ENCODE peak calls at places on chromosome 21, in four cellular contexts. O, B, K and A are unnamed samples.

GRCh38 chr21:44969965-44970755 is 30.3 kb downstream of the SLX9 start:
- DNase-seq in O (no peak), K (peak), B (no peak), A (no peak)

GRCh38 chr21:14916676-14917141 is 148.1 kb downstream of the NRIP1 start:
- DNase-seq in O (no peak), B (no peak), K (peak), A (no peak)

GRCh38 chr21:36647279-36648093 is 51.4 kb upstream of the SIM2 start:
- DNase-seq in K (peak), O (no peak), B (no peak), A (no peak)

GRCh38 chr21:35882791-35883240 is 177.5 kb downstream of the SETD4 start:
- DNase-seq in K (peak), O (no peak), B (no peak), A (no peak)

GRCh38 chr21:27586986-27587385 is 620.1 kb upstream of the ADAMTS5 start:
- DNase-seq in K (no peak), B (no peak), O (no peak), A (no peak)

GRCh38 chr21:19343711-19344110 is 940.1 kb upstream of the TMPRSS15 start:
- DNase-seq in B (no peak), O (no peak), K (no peak), A (no peak)

GRCh38 chr21:15005391-15005790 is 59.4 kb downstream of the NRIP1 start:
- DNase-seq in K (no peak), O (no peak), B (no peak), A (no peak)

GRCh38 chr21:16792155-16792554 is 720.7 kb upstream of the CXADR start:
- DNase-seq in B (no peak), O (no peak), K (peak), A (no peak)

GRCh38 chr21:41396452-41397107 is 29.5 kb upstream of the MX1 start:
- DNase-seq in B (peak), O (no peak), K (peak), A (no peak)

GRCh38 chr21:44522753-44523204 is 17.2 kb downstream of the KRTAP10-1 start:
- DNase-seq in B (no peak), K (no peak), O (no peak), A (no peak)

GRCh38 chr21:40186036-40186435 is 318.8 kb downstream of the PCP4 start:
- DNase-seq in B (no peak), K (no peak), O (no peak), A (no peak)

GRCh38 chr21:41923641-41924342 is 30.0 kb downstream of the C2CD2 start:
- DNase-seq in O (no peak), B (peak), K (peak), A (no peak)

GRCh38 chr21:25535811-25536210 is 71.5 kb downstream of the MRPL39 start:
- DNase-seq in B (no peak), O (no peak), K (peak), A (no peak)

GRCh38 chr21:41530366-41530765 is 22.4 kb upstream of the TMPRSS2 start:
- DNase-seq in K (no peak), B (no peak), O (no peak), A (no peak)

GRCh38 chr21:46149205-46149901 is 6.0 kb downstream of the FTCD start:
- DNase-seq in B (no peak), O (peak), K (no peak), A (no peak)

GRCh38 chr21:42468511-42469131 is 27.4 kb downstream of the RSPH1 start:
- DNase-seq in O (no peak), B (no peak), K (no peak), A (no peak)

GRCh38 chr21:44926364-44927101 is 5.8 kb upstream of the ITGB2 start:
- DNase-seq in B (peak), O (no peak), K (peak), A (no peak)

GRCh38 chr21:44400791-44401385 is 47.5 kb downstream of the TRPM2 start:
- DNase-seq in K (no peak), O (no peak), B (no peak), A (peak)

GRCh38 chr21:24076179-24076578 is 1531.1 kb downstream of the MRPL39 start:
- DNase-seq in O (no peak), K (no peak), B (no peak), A (no peak)
- TF ChIP-seq CTCF in O (no peak), K (no peak), B (no peak), A (no peak)

DNA sequence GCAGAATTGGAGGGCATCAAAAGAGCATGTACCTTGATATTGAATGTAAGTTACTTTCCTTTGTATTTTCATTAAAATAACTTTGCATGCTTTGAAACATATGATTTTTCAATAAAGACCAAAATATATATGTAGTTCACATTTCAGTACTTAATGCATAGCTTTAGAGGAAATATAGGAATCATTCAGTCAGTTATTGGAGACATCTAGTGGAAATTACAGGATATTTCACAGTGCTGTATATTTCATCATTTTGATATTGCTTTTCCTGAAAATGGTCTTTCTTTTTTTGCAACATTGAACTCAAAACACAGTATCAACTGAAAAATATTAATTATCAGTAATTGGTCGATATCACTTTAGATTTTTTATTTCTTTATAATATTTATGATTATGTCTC is 375.8 kb downstream of the NCAM2 start:
- DNase-seq in K (peak), B (no peak), O (no peak), A (no peak)
- TF ChIP-seq CTCF in K (peak), B (no peak), O (peak), A (no peak)

GRCh38 chr21:34669149-34669879 is 520 bp downstream of the CLIC6 start:
- DNase-seq in B (no peak), K (no peak), O (no peak), A (no peak)
- TF ChIP-seq CTCF in B (no peak), K (no peak), O (no peak), A (no peak)

GRCh38 chr21:32415999-32416398 is 3.5 kb downstream of the EVA1C start:
- DNase-seq in B (no peak), O (no peak), K (no peak), A (no peak)

GRCh38 chr21:32412998-32413504 is 545 bp downstream of the EVA1C start:
- DNase-seq in B (peak), K (no peak), O (peak), A (no peak)

GRCh38 chr21:32413697-32414578 is 1.4 kb downstream of the EVA1C start:
- DNase-seq in K (peak), B (no peak), O (no peak), A (no peak)

GRCh38 chr21:32415451-32415850 is 2.9 kb downstream of the EVA1C start:
- DNase-seq in K (no peak), O (no peak), B (no peak), A (no peak)

DNA sequence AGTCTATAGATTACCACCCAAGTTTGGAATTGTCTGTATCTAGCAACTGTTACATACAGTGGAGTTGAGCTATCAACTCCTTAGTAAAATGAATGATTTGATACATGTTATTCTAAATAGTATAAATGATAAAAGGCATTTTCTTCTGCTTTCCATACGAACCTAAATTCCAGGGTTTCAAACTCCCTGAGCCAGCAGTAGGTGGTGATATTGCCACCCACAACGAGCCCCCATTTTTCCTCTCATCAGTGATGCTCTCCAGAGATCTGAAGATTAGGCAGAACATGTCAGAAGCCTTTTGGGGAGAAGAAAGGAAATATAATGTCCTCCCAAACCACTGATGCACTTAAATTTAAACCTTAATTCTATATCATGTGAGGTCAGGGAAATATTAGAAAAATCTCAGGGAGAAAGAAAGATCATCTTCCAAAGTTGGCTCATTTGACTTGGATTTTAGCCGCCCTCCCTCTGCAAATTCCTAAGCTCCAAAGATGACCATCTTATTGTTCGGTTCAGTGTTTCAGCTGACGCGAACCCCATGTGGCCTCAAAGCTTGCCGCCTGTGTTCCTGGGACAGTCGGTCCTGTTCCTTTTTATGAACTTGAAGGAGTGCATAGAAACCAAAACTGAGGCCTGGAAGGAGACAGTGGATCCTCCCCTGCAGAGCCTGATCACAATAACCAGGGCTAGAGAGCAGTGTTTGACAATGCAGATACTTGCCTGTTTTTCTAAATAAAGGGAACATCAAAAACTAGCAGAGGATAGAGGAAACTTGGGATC is 2.3 kb downstream of the EVA1C start:
- DNase-seq in O (no peak), B (no peak), K (peak), A (no peak)
- TF ChIP-seq CTCF in O (peak), B (peak), K (peak), A (no peak)

GRCh38 chr21:38712076-38712475 is 93.7 kb upstream of the ETS2 start:
- DNase-seq in B (no peak), O (no peak), K (peak), A (no peak)
- TF ChIP-seq CTCF in B (peak), O (no peak), K (peak), A (no peak)

GRCh38 chr21:38267136-38267535 is 10.3 kb downstream of the KCNJ15 start:
- DNase-seq in O (no peak), K (peak), B (no peak), A (no peak)
- TF ChIP-seq CTCF in O (no peak), K (no peak), B (no peak), A (no peak)

DNA sequence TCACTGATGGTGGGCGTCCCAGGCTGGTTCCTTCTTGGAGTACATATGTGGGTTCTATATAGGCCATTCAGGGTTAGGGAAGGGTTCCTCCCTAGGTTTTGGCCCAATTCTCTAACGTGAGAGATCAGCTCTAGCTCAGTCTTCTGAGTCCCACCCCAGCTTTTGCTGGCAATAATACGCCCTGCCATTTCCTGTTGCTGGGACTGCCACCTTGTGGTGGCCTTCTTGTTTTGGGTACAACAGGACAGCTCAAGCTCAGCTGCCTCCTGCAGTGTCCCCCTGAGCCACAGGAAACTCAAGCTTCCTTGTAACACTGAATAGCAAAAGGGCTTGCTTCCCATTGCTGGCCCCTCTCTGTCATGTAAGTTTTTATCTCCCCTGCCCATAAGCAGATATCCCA is 77.8 kb downstream of the BACH1 start:
- DNase-seq in B (no peak), K (peak), O (no peak), A (no peak)
- TF ChIP-seq CTCF in B (peak), K (peak), O (peak), A (no peak)